ENCODE peak calls at places on chromosomes 1 and 21, in nine cellular contexts. P, Z, D, E, I, S, K, J and V are unnamed samples.

GRCh38 chr1:244590670-244591069 is 62.3 kb upstream of the DESI2 start:
- DNase-seq in Z (no peak), P (no peak), K (no peak), J (no peak), E (no peak), S (no peak), D (no peak), I (no peak), V (no peak)

GRCh38 chr21:16002872-16003466 is 273.2 kb downstream of the USP25 start:
- DNase-seq in K (peak; percentile 52), I (no peak), J (no peak), D (no peak), Z (peak; percentile 58), E (no peak), S (no peak), P (no peak), V (no peak)

GRCh38 chr1:108044318-108044717 is 79.3 kb upstream of the VAV3 start:
- DNase-seq in D (no peak), K (no peak), J (no peak), I (no peak), Z (no peak), S (no peak), E (no peak), P (no peak), V (no peak)

GRCh38 chr1:27318137-27318536 is 3.8 kb upstream of the TMEM222 start:
- DNase-seq in S (no peak), Z (no peak), E (no peak), D (no peak), K (no peak), P (no peak), J (no peak), I (no peak), V (no peak)

GRCh38 chr1:116243673-116244101 is 129.4 kb upstream of the ATP1A1 start:
- DNase-seq in S (no peak), I (peak; percentile 17), E (no peak), P (no peak), D (no peak), K (no peak), Z (no peak), J (no peak), V (no peak)

GRCh38 chr1:153526132-153526543 is 9.7 kb downstream of the S100A6 start:
- DNase-seq in S (no peak), I (no peak), D (no peak), Z (no peak), P (peak; percentile 91), K (no peak), E (no peak), J (no peak), V (no peak)

GRCh38 chr1:81174811-81175476 is 625.8 kb upstream of the ADGRL2 start:
- DNase-seq in P (peak; percentile 93), K (no peak), D (no peak), S (peak; percentile 78), J (no peak), E (no peak), I (no peak), Z (peak; percentile 98), V (no peak)

GRCh38 chr1:188140958-188141357 is 1312.2 kb downstream of the PLA2G4A start:
- DNase-seq in J (no peak), D (no peak), K (no peak), P (no peak), I (no peak), S (no peak), Z (no peak), E (no peak), V (no peak)

GRCh38 chr1:2455757-2456156 is 20.3 kb upstream of the PLCH2 start:
- DNase-seq in P (no peak), D (no peak), Z (peak; percentile 79), K (no peak), J (no peak), E (no peak), I (no peak), S (no peak), V (no peak)

GRCh38 chr1:153361129-153362109 is 3.8 kb downstream of the S100A9 start:
- DNase-seq in Z (no peak), S (peak; percentile 24), E (no peak), J (no peak), I (no peak), D (peak; percentile 14), K (no peak), P (peak; percentile 21), V (no peak)

GRCh38 chr1:221911714-221912113 is 169.8 kb upstream of the DUSP10 start:
- DNase-seq in Z (no peak), E (no peak), I (no peak), K (no peak), D (no peak), S (no peak), J (no peak), P (no peak), V (no peak)

GRCh38 chr1:226050133-226050532 is 12.4 kb upstream of the H3-3A start:
- DNase-seq in K (no peak), J (no peak), S (no peak), Z (no peak), P (no peak), D (no peak), E (no peak), I (no peak), V (no peak)

GRCh38 chr21:28752131-28752530 is 240.5 kb downstream of the LTN1 start:
- DNase-seq in K (no peak), Z (no peak), D (no peak), S (no peak), E (no peak), J (no peak), P (no peak), I (no peak), V (no peak)

DNA sequence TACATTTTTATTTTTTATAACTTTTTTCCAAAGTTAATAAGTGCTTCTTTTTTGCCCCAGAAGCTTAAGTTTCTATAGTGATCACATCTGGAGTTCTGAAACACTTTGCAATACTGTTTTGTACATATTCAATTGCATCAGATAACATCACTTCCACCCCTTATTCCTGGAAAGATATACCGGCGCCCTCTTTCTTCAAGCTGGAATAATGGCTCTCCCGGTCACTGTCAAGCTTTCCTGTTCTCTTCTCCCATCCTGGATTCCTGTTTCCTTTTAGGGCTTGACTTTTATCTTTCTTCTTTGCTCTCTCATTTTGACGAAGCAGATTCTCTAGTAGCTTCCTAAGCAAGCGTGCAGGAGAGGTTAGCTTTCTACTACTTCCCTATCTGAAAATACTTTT is 1866.8 kb downstream of the MRPL39 start:
- DNase-seq in P (no peak), I (no peak), E (no peak), J (no peak), K (no peak), S (no peak), D (no peak), Z (no peak), V (no peak)
- H3K9me3 ChIP-seq in P (no peaks in the 10 kb centered on the region), I (no peaks in the 10 kb centered on the region), E (no peaks in the 10 kb centered on the region), J (no peaks in the 10 kb centered on the region), K (no peaks in the 10 kb centered on the region), S (no peaks in the 10 kb centered on the region), D (no peaks in the 10 kb centered on the region), Z (no peaks in the 10 kb centered on the region), V (no peaks in the 10 kb centered on the region)

DNA sequence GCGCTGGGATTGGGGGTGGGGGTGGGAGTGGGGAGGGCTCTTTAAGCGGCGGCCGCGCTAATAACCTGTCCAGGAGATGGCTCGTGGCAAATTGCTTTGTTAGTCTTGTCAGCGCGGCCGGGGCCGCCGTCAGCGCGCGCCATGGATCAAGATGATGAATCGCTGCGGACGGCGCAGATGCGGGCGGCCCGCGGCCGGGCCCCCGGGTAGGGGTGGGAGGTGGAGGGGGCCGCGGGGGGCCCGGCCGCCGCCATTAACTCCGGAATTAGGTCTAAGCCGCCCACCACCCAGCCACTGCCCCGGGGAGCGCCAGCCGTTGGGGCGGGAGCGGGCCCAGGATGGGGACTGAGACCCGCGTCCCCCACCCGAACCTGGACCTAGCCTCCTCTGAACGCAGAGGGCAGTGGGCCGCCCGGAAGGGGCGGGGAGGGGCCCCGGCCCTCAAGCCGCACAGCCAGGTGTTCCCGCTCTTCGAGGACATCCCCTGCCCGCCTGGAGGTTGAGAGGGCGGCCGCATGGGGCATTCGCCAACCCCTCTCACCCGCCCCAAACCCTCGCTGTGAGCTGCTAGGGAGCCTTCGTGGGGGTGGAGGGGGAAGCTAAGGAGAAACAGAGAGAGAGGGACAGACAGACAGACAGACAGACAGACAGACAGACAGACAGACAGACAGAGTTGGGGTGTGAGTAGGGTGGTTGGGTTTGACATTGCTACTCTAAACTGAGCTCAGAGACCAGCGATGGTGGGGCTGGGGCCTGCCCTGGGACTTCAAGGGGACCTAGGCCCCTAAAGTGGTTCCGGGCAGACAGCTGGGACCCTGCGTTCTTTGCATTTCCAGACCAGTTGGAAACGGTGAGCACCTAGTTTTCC is 3.8 kb upstream of the DMBX1 start:
- DNase-seq in I (no peak), E (no peak), P (no peak), D (peak; percentile 41), K (no peak), S (no peak), J (no peak), Z (no peak), V (no peak)
- H3K27me3 ChIP-seq in I (peaks cover 22% of the 10 kb centered on the region), E (peaks cover 70% of the 10 kb centered on the region), P (peaks cover 60% of the 10 kb centered on the region), D (peaks cover 54% of the 10 kb centered on the region), K (peaks cover 99% of the 10 kb centered on the region), S (peaks cover 75% of the 10 kb centered on the region), J (peaks cover 35% of the 10 kb centered on the region), Z (peaks cover 17% of the 10 kb centered on the region), V (peaks cover 4% of the 10 kb centered on the region)

GRCh38 chr1:59173721-59174120 is 123.2 kb upstream of the FGGY start:
- DNase-seq in K (peak; percentile 82), Z (peak; percentile 66), I (no peak), S (no peak), J (no peak), D (no peak), P (no peak), E (no peak), V (no peak)

GRCh38 chr1:59171788-59172187 is 125.1 kb upstream of the FGGY start:
- DNase-seq in I (no peak), Z (peak; percentile 36), P (no peak), J (no peak), D (no peak), S (no peak), E (no peak), K (no peak), V (no peak)

GRCh38 chr1:59170659-59171058 is 126.2 kb upstream of the FGGY start:
- DNase-seq in P (no peak), K (no peak), I (no peak), E (no peak), Z (no peak), S (no peak), D (no peak), J (no peak), V (no peak)

GRCh38 chr1:59172693-59173092 is 124.2 kb upstream of the FGGY start:
- DNase-seq in S (no peak), D (no peak), I (no peak), J (no peak), Z (no peak), K (no peak), P (no peak), E (no peak), V (no peak)

DNA sequence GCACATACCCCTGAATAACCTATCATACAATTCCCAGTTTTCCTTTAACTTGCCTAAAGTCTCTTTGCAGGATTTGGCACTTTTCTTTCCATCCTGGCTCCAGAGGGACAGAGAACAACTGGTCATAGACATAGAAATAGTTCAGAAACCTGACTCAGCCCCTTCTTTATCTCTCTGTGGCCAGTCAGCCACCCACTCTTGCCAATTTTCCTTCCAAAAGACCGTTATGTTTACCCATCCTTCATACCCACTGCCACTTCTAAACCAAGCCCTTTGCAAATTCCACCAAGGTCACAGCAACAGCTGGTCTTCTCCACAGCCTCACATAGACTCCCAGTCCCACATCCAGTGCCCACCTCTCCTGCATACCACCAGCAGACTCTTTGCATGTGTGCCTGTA is 127.2 kb upstream of the FGGY start:
- DNase-seq in Z (peak; percentile 28), D (no peak), I (peak; percentile 13), K (peak; percentile 75), E (no peak), S (no peak), J (no peak), P (no peak), V (no peak)
- H3K9me3 ChIP-seq in Z (no peaks in the 10 kb centered on the region), D (no peaks in the 10 kb centered on the region), I (no peaks in the 10 kb centered on the region), K (no peaks in the 10 kb centered on the region), E (no peaks in the 10 kb centered on the region), S (no peaks in the 10 kb centered on the region), J (no peaks in the 10 kb centered on the region), P (no peaks in the 10 kb centered on the region), V (no peaks in the 10 kb centered on the region)

GRCh38 chr1:11765661-11766428 is 3.9 kb downstream of the C1orf167 start:
- DNase-seq in K (no peak), Z (no peak), D (no peak), J (no peak), S (no peak), E (no peak), P (no peak), I (no peak), V (no peak)
- H3K27me3 ChIP-seq in K (peaks cover 18% of the 10 kb centered on the region), Z (no peaks in the 10 kb centered on the region), D (peaks cover 11% of the 10 kb centered on the region), J (peaks cover 2% of the 10 kb centered on the region), S (peaks cover 19% of the 10 kb centered on the region), E (peaks cover 21% of the 10 kb centered on the region), P (no peaks in the 10 kb centered on the region), I (peaks cover 8% of the 10 kb centered on the region), V (no peaks in the 10 kb centered on the region)